ENCODE peak calls at places on chromosomes 11 and 22, in five cellular contexts. D is IMR-90, Y is HCT116, Z is K562, G is endothelial cell of umbilical vein. L is an unnamed sample.

GRCh38 chr11:38990139-38990538 is 2392.1 kb upstream of the RAG2 start:
- DNase-seq in Y (no peak), G (no peak), D (no peak), Z (no peak), L (no peak)

GRCh38 chr22:20219667-20220628 is 48.2 kb downstream of the RTN4R start:
- DNase-seq in D (no peak), Z (peak), G (no peak), Y (no peak), L (no peak)

GRCh38 chr11:75100314-75100713 is 3.6 kb upstream of the OR2AT4 start:
- DNase-seq in Z (peak), D (peak), G (no peak), Y (no peak), L (peak)

GRCh38 chr11:6474806-6475500 is 1.2 kb upstream of the TRIM3 start:
- DNase-seq in Y (no peak), G (no peak), Z (peak), D (peak), L (no peak)

GRCh38 chr11:24609778-24610177 is 112.9 kb downstream of the LUZP2 start:
- DNase-seq in Z (no peak), D (no peak), G (no peak), Y (no peak), L (no peak)

GRCh38 chr22:47632646-47633045 is 870.2 kb downstream of the TBC1D22A start:
- DNase-seq in D (no peak), Z (no peak), Y (no peak), G (no peak), L (no peak)

GRCh38 chr11:109864834-109865557 is 228.2 kb upstream of the ZC3H12C start:
- DNase-seq in G (peak), Z (no peak), Y (no peak), D (peak), L (no peak)

GRCh38 chr22:47207846-47208554 is 445.6 kb downstream of the TBC1D22A start:
- DNase-seq in G (no peak), D (no peak), Y (no peak), Z (no peak), L (no peak)

GRCh38 chr22:43514476-43515157 is 102.8 kb downstream of the MPPED1 start:
- DNase-seq in Z (no peak), G (no peak), Y (no peak), D (no peak), L (no peak)

GRCh38 chr11:96551136-96551535 is 161.3 kb downstream of the JRKL start:
- DNase-seq in D (no peak), Z (no peak), G (no peak), Y (no peak), L (no peak)

GRCh38 chr11:35211952-35212351 is 73.0 kb downstream of the CD44 start:
- DNase-seq in Y (no peak), D (no peak), Z (no peak), G (no peak), L (no peak)

GRCh38 chr11:34865261-34865660 is 50.9 kb downstream of the APIP start:
- DNase-seq in G (no peak), Z (no peak), Y (no peak), D (no peak), L (no peak)

GRCh38 chr22:46367707-46368191 is 32.2 kb downstream of the TRMU start:
- DNase-seq in Y (peak), Z (peak), G (peak), D (peak), L (no peak)

GRCh38 chr11:69167916-69168691 is 12.4 kb downstream of the SMIM38 start:
- DNase-seq in G (no peak), Z (no peak), D (peak), Y (no peak), L (no peak)

GRCh38 chr11:19276859-19277808 is 36.4 kb upstream of the E2F8 start:
- DNase-seq in Z (no peak), Y (no peak), G (no peak), D (no peak), L (no peak)

GRCh38 chr11:105799263-105799662 is 189.4 kb downstream of the GRIA4 start:
- DNase-seq in Z (no peak), G (no peak), D (no peak), Y (no peak), L (no peak)

GRCh38 chr11:129315781-129316579 is 59.7 kb upstream of the BARX2 start:
- DNase-seq in Y (peak), Z (no peak), G (no peak), D (no peak), L (no peak)

GRCh38 chr11:105092255-105093239 is 47.0 kb downstream of the CARD18 start:
- DNase-seq in Y (no peak), D (peak), Z (no peak), G (peak), L (no peak)

GRCh38 chr11:72743321-72744221 is 8.6 kb downstream of the ARAP1 start:
- DNase-seq in Z (no peak), D (no peak), G (no peak), Y (no peak), L (no peak)

GRCh38 chr22:23070418-23071162 is at the start of gene GNAZ:
- DNase-seq in Z (no peak), Y (no peak), G (no peak), D (no peak), L (no peak)

GRCh38 chr11:120001161-120002135 is 136.5 kb downstream of the TRIM29 start:
- DNase-seq in Y (no peak), G (no peak), Z (no peak), D (no peak), L (no peak)

GRCh38 chr22:23225724-23226496 is 45.6 kb downstream of the BCR start:
- DNase-seq in Z (no peak), Y (no peak), D (no peak), G (peak), L (no peak)

GRCh38 chr11:119223856-119224255 is 17.7 kb downstream of the CBL start:
- DNase-seq in G (no peak), Y (no peak), D (peak), Z (no peak), L (no peak)

GRCh38 chr11:17280494-17281127 is 4.1 kb downstream of the NUCB2 start:
- DNase-seq in G (no peak), Y (no peak), Z (no peak), D (peak), L (no peak)

GRCh38 chr11:28743101-28743550 is 634.9 kb downstream of the METTL15 start:
- DNase-seq in D (peak), Y (no peak), Z (no peak), G (peak), L (no peak)

GRCh38 chr11:128565881-128566280 is 21.5 kb downstream of the ETS1 start:
- DNase-seq in G (no peak), Y (no peak), Z (no peak), D (no peak), L (no peak)

DNA sequence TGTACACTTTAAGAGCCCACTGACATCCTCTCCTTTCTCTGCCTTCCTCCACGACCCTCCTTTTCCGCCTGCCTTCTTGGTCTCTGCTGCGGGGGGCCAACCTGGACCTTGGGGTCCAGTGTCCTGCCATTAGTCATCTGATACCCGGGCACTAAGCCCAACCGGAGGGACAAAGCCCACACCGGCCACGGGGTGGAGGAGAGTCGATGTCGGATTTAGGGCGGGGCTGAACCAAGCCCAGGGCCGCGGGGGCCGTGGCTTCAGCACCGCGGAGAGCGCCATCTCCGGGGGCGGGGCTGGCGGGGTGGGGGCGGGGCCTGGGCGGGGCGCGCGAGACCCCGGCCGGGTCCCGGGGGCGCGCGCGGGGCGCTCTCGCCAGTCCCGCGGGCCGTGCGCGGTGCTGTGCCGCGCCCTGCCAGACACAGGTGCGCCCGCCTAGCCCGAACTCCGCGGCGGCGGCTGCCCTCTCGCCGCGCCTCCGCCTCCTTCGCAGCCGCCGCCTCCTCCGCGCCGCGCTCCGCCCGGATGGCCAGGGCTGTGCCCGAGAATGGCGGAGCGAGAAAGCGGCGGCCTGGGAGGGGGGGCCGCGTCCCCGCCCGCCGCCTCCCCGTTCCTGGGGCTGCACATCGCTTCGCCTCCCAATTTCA is at the start of gene MAPK8IP1:
- DNase-seq in D (no peak), Y (no peak), G (peak), Z (peak), L (no peak)
- H2AFZ ChIP-seq in D (peak), Y (no peak), G (peak), Z (peak), L (no peak)

GRCh38 chr22:39214383-39215069 is 30.3 kb downstream of the PDGFB start:
- DNase-seq in G (no peak), Y (peak), Z (no peak), D (peak), L (no peak)
- TF ChIP-seq POLR2A in G (no peak), Y (no peak), Z (no peak), D (no peak), L (no peak)

GRCh38 chr22:35627267-35628041 is 10.3 kb upstream of the MB start:
- DNase-seq in Z (peak), D (peak), G (peak), Y (peak), L (no peak)

GRCh38 chr22:35629406-35630234 is 12.5 kb upstream of the MB start:
- DNase-seq in D (peak), Z (peak), G (peak), Y (peak), L (peak)

GRCh38 chr22:35630891-35631290 is 13.8 kb upstream of the MB start:
- DNase-seq in G (no peak), D (no peak), Z (no peak), Y (no peak), L (no peak)

GRCh38 chr22:35630387-35630793 is 13.3 kb upstream of the MB start:
- DNase-seq in G (no peak), Y (peak), D (peak), Z (no peak), L (no peak)

GRCh38 chr22:35628732-35629131 is 11.6 kb upstream of the MB start:
- DNase-seq in Z (no peak), G (no peak), Y (no peak), D (no peak), L (no peak)
- H2AFZ ChIP-seq in Z (no peak), G (no peak), Y (no peak), D (peak), L (no peak)

GRCh38 chr22:36467946-36468345 is 13.5 kb downstream of the TXN2 start:
- DNase-seq in Y (peak), Z (peak), D (peak), G (peak), L (no peak)
- TF ChIP-seq POLR2A in Y (no peak), Z (no peak), D (peak), G (no peak), L (no peak)